ENCODE peak calls at places on chromosomes 11 and 22, in five cellular contexts. I is H1, U is neuronal stem cell, B is H9, A is mesenchymal stem cell. L is an unnamed sample.

GRCh38 chr22:23533328-23533762 is 46.7 kb downstream of the IGLL1 start:
- DNase-seq in A (peak), U (peak), I (peak), B (peak), L (peak)

GRCh38 chr11:120747801-120748484 is 236.4 kb downstream of the GRIK4 start:
- DNase-seq in I (no peak), B (no peak), A (no peak), U (no peak), L (no peak)

GRCh38 chr11:94449437-94449836 is 44.2 kb downstream of the MRE11 start:
- DNase-seq in A (peak), B (no peak), U (no peak), I (no peak), L (peak)

GRCh38 chr22:43408009-43408408 is 3.8 kb upstream of the MPPED1 start:
- DNase-seq in U (no peak), B (no peak), I (no peak), A (no peak), L (no peak)

GRCh38 chr22:46528121-46528610 is 9.3 kb downstream of the CELSR1 start:
- DNase-seq in A (peak), U (no peak), B (no peak), I (no peak), L (peak)

GRCh38 chr22:36797988-36798670 is 18.7 kb downstream of the PVALB start:
- DNase-seq in B (no peak), A (no peak), I (no peak), U (peak), L (no peak)

GRCh38 chr11:25423436-25424184 is 908.3 kb upstream of the ANO3 start:
- DNase-seq in A (peak), U (no peak), B (no peak), I (no peak), L (no peak)

GRCh38 chr11:47523491-47524199 is 29.3 kb downstream of the CELF1 start:
- DNase-seq in U (no peak), B (no peak), A (peak), I (no peak), L (no peak)

GRCh38 chr22:49450521-49450920 is 377.2 kb downstream of the BRD1 start:
- DNase-seq in A (no peak), B (peak), I (no peak), U (no peak), L (no peak)
- H3K18ac ChIP-seq in A (no peak), B (no peak), I (no peak), U (no peak), L (no peak)

GRCh38 chr11:8034604-8035224 is 46.3 kb upstream of the TUB start:
- DNase-seq in A (no peak), B (no peak), I (peak), U (no peak), L (no peak)
- H2BK12ac ChIP-seq in A (no peak), B (no peak), I (no peak), U (no peak), L (no peak)

GRCh38 chr11:926341-926916 is 759 bp downstream of the AP2A2 start:
- DNase-seq in B (no peak), U (no peak), I (no peak), A (peak), L (peak)

GRCh38 chr11:925158-925495 is 543 bp upstream of the AP2A2 start:
- DNase-seq in B (no peak), A (no peak), I (no peak), U (no peak), L (no peak)

GRCh38 chr11:924406-925157 is 1.1 kb upstream of the AP2A2 start:
- DNase-seq in U (no peak), I (no peak), A (no peak), B (no peak), L (no peak)

GRCh38 chr11:923691-924405 is 1.8 kb upstream of the AP2A2 start:
- DNase-seq in A (no peak), I (no peak), U (no peak), B (no peak), L (no peak)

DNA sequence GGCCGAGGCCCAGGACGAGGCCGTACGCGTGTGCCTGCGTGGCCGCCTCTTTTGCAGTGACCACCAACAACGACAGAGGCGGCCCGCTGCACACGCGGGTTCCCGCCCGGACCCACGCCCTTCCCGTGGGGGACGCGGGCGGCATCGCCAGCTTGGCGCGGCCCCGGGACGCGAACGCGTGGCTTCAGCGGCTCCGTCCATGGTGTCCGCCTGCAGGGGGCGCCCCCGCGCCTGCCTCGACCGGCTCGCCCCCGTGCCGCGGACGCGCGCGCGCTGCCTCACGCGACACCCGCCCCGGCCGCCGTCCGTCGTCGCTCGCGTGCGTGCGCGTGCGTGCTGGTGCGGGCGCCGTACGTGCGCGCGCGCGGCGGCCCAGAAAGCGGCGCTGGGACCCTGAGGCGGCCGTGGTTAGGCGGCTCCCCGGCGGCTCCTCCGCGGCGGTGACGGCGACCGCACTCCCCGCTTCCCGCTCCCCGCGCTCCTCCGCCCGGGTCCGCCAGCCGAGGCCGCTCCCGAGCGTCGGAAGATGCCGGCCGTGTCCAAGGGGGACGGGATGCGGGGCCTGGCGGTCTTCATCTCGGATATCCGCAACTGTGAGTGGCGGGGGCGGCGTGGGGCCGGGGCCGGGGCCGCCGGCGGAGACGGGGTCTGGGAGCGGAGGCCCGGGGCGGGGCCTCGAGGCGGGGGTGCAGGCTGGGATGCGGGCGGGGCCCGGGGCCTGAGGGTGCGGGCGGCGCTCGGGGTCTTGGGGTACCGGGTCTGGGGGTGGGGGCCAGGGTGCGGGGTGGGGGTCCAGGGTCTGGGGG is at the start of gene AP2A2:
- DNase-seq in A (peak), B (peak), U (peak), I (peak), L (peak)
- H4K8ac ChIP-seq in A (peak), B (no peak), U (peak), I (peak), L (peak)

GRCh38 chr22:27476318-27476717 is 325.2 kb downstream of the MN1 start:
- DNase-seq in I (no peak), A (no peak), B (no peak), U (no peak), L (peak)
- H3K18ac ChIP-seq in I (no peak), A (peak), B (peak), U (peak), L (peak)

L was measured in trophoblast cell.